ENCODE peak calls at places on chromosomes 12 and 14, in ten cellular contexts. O, W, Z, K, B, F, X, R, A and N are unnamed samples.

GRCh38 chr12:5243014-5243413 is 188.9 kb upstream of the NTF3 start:
- DNase-seq in O (no peak), W (no peak), Z (no peak), K (no peak), B (no peak), F (no peak), X (no peak), R (no peak), A (no peak), N (no peak)

GRCh38 chr14:38065101-38065762 is 142.5 kb upstream of the SSTR1 start:
- DNase-seq in O (no peak), W (no peak), Z (peak), K (peak), B (no peak), F (no peak), X (peak), R (no peak), A (no peak), N (no peak)

GRCh38 chr12:8828514-8829127 is 6.2 kb downstream of the A2ML1 start:
- DNase-seq in O (no peak), W (no peak), Z (no peak), K (no peak), B (no peak), F (no peak), X (no peak), R (no peak), A (no peak), N (no peak)

GRCh38 chr14:31965735-31966598 is 111.1 kb upstream of the ARHGAP5 start:
- DNase-seq in O (no peak), W (no peak), Z (no peak), K (no peak), B (no peak), F (no peak), X (no peak), R (no peak), A (no peak), N (no peak)

GRCh38 chr12:32901553-32901952 is 5.0 kb upstream of the PKP2 start:
- DNase-seq in O (no peak), W (no peak), Z (no peak), K (no peak), B (no peak), F (no peak), X (no peak), R (no peak), A (no peak), N (no peak)

GRCh38 chr14:73467800-73468199 is 9.5 kb upstream of the NUMB start:
- DNase-seq in O (no peak), W (no peak), Z (no peak), K (no peak), B (no peak), F (no peak), X (peak), R (no peak), A (no peak), N (no peak)

GRCh38 chr14:54147285-54147684 is 190.7 kb upstream of the BMP4 start:
- DNase-seq in O (no peak), W (no peak), Z (no peak), K (no peak), B (no peak), F (no peak), X (no peak), R (no peak), A (no peak), N (no peak)

GRCh38 chr12:62256408-62257079 is 3.7 kb upstream of the USP15 start:
- DNase-seq in O (no peak), W (no peak), Z (no peak), K (no peak), B (no peak), F (no peak), X (peak), R (no peak), A (no peak), N (peak)

GRCh38 chr12:23686095-23686494 is 263.4 kb downstream of the SOX5 start:
- DNase-seq in O (no peak), W (no peak), Z (no peak), K (no peak), B (no peak), F (no peak), X (no peak), R (no peak), A (no peak), N (no peak)

GRCh38 chr14:101411770-101412169 is 149.5 kb upstream of the DIO3 start:
- DNase-seq in O (no peak), W (no peak), Z (no peak), K (no peak), B (no peak), F (no peak), X (no peak), R (no peak), A (no peak), N (no peak)

GRCh38 chr14:94543450-94544123 is 17.7 kb upstream of the SERPINA4 start:
- DNase-seq in O (no peak), W (no peak), Z (no peak), K (no peak), B (no peak), F (no peak), X (no peak), R (no peak), A (no peak), N (no peak)

GRCh38 chr12:53231859-53232640 is at the start of gene RARG:
- DNase-seq in O (no peak), W (no peak), Z (peak), K (peak), B (no peak), F (no peak), X (peak), R (no peak), A (no peak), N (no peak)

GRCh38 chr14:51929920-51930682 is 59.2 kb upstream of the RTRAF start:
- DNase-seq in O (no peak), W (no peak), Z (no peak), K (no peak), B (no peak), F (no peak), X (no peak), R (no peak), A (peak), N (no peak)

GRCh38 chr14:92877757-92878431 is 45.1 kb upstream of the CHGA start:
- DNase-seq in O (no peak), W (no peak), Z (no peak), K (no peak), B (no peak), F (no peak), X (no peak), R (no peak), A (no peak), N (no peak)

GRCh38 chr14:104887623-104888488 is 22.8 kb downstream of the CEP170B start:
- DNase-seq in O (no peak), W (no peak), Z (no peak), K (no peak), B (no peak), F (no peak), X (no peak), R (no peak), A (no peak), N (no peak)

GRCh38 chr14:31788340-31788739 is 227.1 kb downstream of the NUBPL start:
- DNase-seq in O (no peak), W (no peak), Z (no peak), K (no peak), B (no peak), F (no peak), X (no peak), R (no peak), A (no peak), N (no peak)

GRCh38 chr12:63935361-63935760 is 90.9 kb downstream of the SRGAP1 start:
- DNase-seq in O (no peak), W (no peak), Z (no peak), K (no peak), B (no peak), F (no peak), X (no peak), R (no peak), A (no peak), N (no peak)

GRCh38 chr12:79058342-79058741 is 193.8 kb downstream of the SYT1 start:
- DNase-seq in O (no peak), W (no peak), Z (no peak), K (no peak), B (peak), F (no peak), X (no peak), R (no peak), A (no peak), N (no peak)

GRCh38 chr12:44154128-44154527 is 318.2 kb downstream of the TMEM117 start:
- DNase-seq in O (no peak), W (no peak), Z (no peak), K (no peak), B (no peak), F (no peak), X (no peak), R (no peak), A (no peak), N (no peak)

GRCh38 chr12:2179953-2180736 is 127.4 kb downstream of the CACNA1C start:
- DNase-seq in O (peak), W (no peak), Z (no peak), K (no peak), B (peak), F (no peak), X (no peak), R (no peak), A (no peak), N (no peak)

GRCh38 chr14:91980157-91980556 is 32.7 kb upstream of the FBLN5 start:
- DNase-seq in O (no peak), W (no peak), Z (no peak), K (no peak), B (peak), F (no peak), X (no peak), R (no peak), A (no peak), N (no peak)

GRCh38 chr14:58665773-58666500 is 28.2 kb downstream of the DACT1 start:
- DNase-seq in O (no peak), W (no peak), Z (no peak), K (no peak), B (no peak), F (no peak), X (no peak), R (no peak), A (no peak), N (no peak)

GRCh38 chr12:11822071-11822818 is 172.8 kb downstream of the ETV6 start:
- DNase-seq in O (no peak), W (no peak), Z (peak), K (peak), B (peak), F (no peak), X (peak), R (no peak), A (no peak), N (no peak)

GRCh38 chr12:11763760-11764520 is 114.5 kb downstream of the ETV6 start:
- DNase-seq in O (peak), W (no peak), Z (no peak), K (no peak), B (peak), F (no peak), X (no peak), R (no peak), A (no peak), N (no peak)